ENCODE peak calls at places on chromosomes 5 and 9, in nine cellular contexts. X is BJ; M is lower lobe of right lung; E is H7; G is CD8-positive, alpha-beta T cell; Y is spleen; I is adrenal gland; L is cardiac fibroblast; C is heart left ventricle. Q is an unnamed sample.

GRCh38 chr9:133103987-133104505 is 17.0 kb downstream of the RALGDS start:
- DNase-seq in I (no peak), X (no peak), G (no peak), L (no peak), C (peak; percentile 14), Y (peak; percentile 72), M (peak; percentile 33), E (peak; percentile 54), Q (no peak)

GRCh38 chr5:93428868-93429267 is 152.2 kb downstream of the NR2F1-AS1 start:
- DNase-seq in C (no peak), I (no peak), L (no peak), Y (no peak), E (no peak), M (no peak), G (no peak), X (peak; percentile 10), Q (no peak)

GRCh38 chr5:123746683-123747360 is 234.8 kb downstream of the CSNK1G3 start:
- DNase-seq in I (no peak), M (no peak), X (no peak), Y (no peak), G (no peak), C (no peak), E (no peak), L (no peak), Q (no peak)

GRCh38 chr5:158074992-158075769 is 216.2 kb upstream of the CLINT1 start:
- DNase-seq in E (peak; percentile 27), M (no peak), Y (no peak), L (peak; percentile 84), I (peak; percentile 85), C (peak; percentile 30), X (no peak), G (peak; percentile 52), Q (peak; percentile 27)

GRCh38 chr5:142977363-142978051 is 207.3 kb downstream of the ARHGAP26 start:
- DNase-seq in L (peak; percentile 87), I (no peak), G (peak; percentile 76), Y (no peak), E (no peak), X (no peak), C (no peak), M (no peak), Q (peak; percentile 76)

GRCh38 chr9:81787747-81788632 is 98.6 kb upstream of the TLE1 start:
- DNase-seq in Y (no peak), L (peak; percentile 97), M (no peak), G (no peak), C (peak; percentile 27), E (no peak), X (peak; percentile 79), I (peak; percentile 83), Q (peak; percentile 97)

GRCh38 chr9:21383627-21384026 is 1.6 kb downstream of the IFNA2 start:
- DNase-seq in G (no peak), C (no peak), E (no peak), M (no peak), L (no peak), X (no peak), I (no peak), Y (no peak), Q (no peak)

GRCh38 chr9:137127301-137128157 is 11.4 kb upstream of the GRIN1 start:
- DNase-seq in M (no peak), Y (no peak), C (no peak), L (peak; percentile 32), G (no peak), E (peak; percentile 23), X (no peak), I (no peak), Q (no peak)

GRCh38 chr9:111974092-111974681 is 77.6 kb downstream of the UGCG start:
- DNase-seq in Y (no peak), E (no peak), M (no peak), L (peak; percentile 56), X (peak; percentile 39), I (peak; percentile 74), C (no peak), G (no peak), Q (peak; percentile 29)

GRCh38 chr5:74233091-74233490 is 407.4 kb downstream of the ENC1 start:
- DNase-seq in I (no peak), Y (no peak), E (no peak), M (no peak), X (no peak), C (no peak), G (no peak), L (no peak), Q (no peak)

GRCh38 chr9:7791364-7791763 is 8.2 kb downstream of the DMAC1 start:
- DNase-seq in G (no peak), Y (no peak), X (no peak), I (no peak), L (no peak), C (no peak), M (no peak), E (no peak), Q (no peak)

GRCh38 chr5:126917918-126918623 is 112.3 kb downstream of the MARCHF3 start:
- DNase-seq in C (no peak), X (no peak), M (peak; percentile 50), G (no peak), Y (no peak), L (no peak), E (peak; percentile 53), I (peak; percentile 80), Q (no peak)

GRCh38 chr5:52801329-52801728 is 13.6 kb downstream of the ITGA1 start:
- DNase-seq in X (no peak), E (no peak), G (no peak), M (no peak), C (no peak), I (peak; percentile 61), Y (no peak), L (no peak), Q (no peak)

GRCh38 chr9:6646028-6646636 is 603 bp upstream of the GLDC start:
- DNase-seq in I (no peak), E (no peak), Y (no peak), C (no peak), L (no peak), G (no peak), M (no peak), X (no peak), Q (no peak)
- H3K4me3 ChIP-seq in I (no peak overlapping the region), E (peak overlapping the region; percentile 79), Y (peak overlapping the region; percentile 43), C (peak overlapping the region; percentile 45), L (peak overlapping the region; percentile 21), G (peak overlapping the region; percentile 54), M (peak overlapping the region; percentile 55), X (no peak overlapping the region), Q (no peak overlapping the region)

DNA sequence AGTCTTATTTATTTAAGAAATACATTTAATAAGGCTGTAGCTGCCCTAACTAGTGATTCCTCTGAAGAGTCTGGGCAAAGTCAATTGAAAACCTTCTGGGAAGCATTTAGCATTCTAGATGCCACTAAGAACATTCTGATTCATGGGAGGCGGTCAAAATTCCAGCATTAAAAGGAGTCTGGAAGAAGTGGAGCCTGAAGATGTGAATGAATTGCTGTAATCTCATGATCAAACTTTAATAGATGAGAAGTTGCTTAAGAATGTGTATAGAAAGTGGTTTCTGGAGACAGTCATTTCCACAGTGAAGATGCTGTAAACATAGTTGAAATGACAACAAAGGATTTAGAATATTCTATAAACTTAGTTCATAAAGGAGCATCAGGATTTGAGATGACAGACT is 61.4 kb downstream of the WDR41 start:
- DNase-seq in Y (no peak), I (no peak), X (peak; percentile 75), E (no peak), L (no peak), G (no peak), M (no peak), C (no peak), Q (peak; percentile 48)
- H3K4me3 ChIP-seq in Y (no peak overlapping the region), I (no peak overlapping the region), X (no peak overlapping the region), E (no peak overlapping the region), L (no peak overlapping the region), G (no peak overlapping the region), M (no peak overlapping the region), C (no peak overlapping the region), Q (no peak overlapping the region)

DNA sequence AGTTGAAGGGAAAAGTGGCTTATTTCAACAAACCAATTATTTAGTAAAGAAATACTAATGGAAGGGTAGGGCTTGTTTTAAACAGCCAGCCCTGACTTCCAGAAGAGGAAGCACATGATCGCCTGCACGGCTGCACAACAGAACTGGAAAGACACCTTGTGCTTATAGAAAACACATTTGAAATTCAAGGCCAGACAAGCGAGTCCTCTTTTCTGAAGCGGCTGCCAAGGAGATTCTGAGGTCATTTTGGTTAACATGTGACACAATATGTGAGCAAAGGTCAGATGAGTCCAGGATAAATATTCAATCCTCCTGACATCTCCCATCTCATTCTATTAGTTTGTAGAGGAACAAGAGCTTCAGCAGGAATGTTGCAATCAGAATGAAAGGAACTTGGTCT is 461.4 kb upstream of the ST8SIA4 start:
- DNase-seq in L (no peak), M (no peak), I (peak; percentile 55), E (no peak), Y (no peak), X (no peak), C (no peak), G (no peak), Q (no peak)
- H3K4me3 ChIP-seq in L (no peak overlapping the region), M (no peak overlapping the region), I (no peak overlapping the region), E (no peak overlapping the region), Y (no peak overlapping the region), X (no peak overlapping the region), C (no peak overlapping the region), G (no peak overlapping the region), Q (no peak overlapping the region)

GRCh38 chr5:318931-319601 is 2.4 kb upstream of the AHRR start:
- DNase-seq in G (no peak), M (no peak), E (peak; percentile 49), Y (no peak), L (no peak), X (no peak), I (peak; percentile 42), C (no peak), Q (no peak)

GRCh38 chr5:322281-322941 is 897 bp downstream of the AHRR start:
- DNase-seq in L (peak; percentile 36), Y (no peak), I (peak; percentile 51), G (no peak), E (peak; percentile 86), C (no peak), M (no peak), X (no peak), Q (no peak)

GRCh38 chr5:321233-321725 is at the start of gene AHRR:
- DNase-seq in C (peak; percentile 58), E (peak; percentile 99), I (peak; percentile 57), L (peak; percentile 72), Y (no peak), M (peak; percentile 78), G (no peak), X (no peak), Q (no peak)

GRCh38 chr5:321726-322251 is 275 bp downstream of the AHRR start:
- DNase-seq in G (no peak), M (no peak), C (no peak), I (no peak), X (no peak), L (no peak), E (peak; percentile 76), Y (no peak), Q (no peak)

DNA sequence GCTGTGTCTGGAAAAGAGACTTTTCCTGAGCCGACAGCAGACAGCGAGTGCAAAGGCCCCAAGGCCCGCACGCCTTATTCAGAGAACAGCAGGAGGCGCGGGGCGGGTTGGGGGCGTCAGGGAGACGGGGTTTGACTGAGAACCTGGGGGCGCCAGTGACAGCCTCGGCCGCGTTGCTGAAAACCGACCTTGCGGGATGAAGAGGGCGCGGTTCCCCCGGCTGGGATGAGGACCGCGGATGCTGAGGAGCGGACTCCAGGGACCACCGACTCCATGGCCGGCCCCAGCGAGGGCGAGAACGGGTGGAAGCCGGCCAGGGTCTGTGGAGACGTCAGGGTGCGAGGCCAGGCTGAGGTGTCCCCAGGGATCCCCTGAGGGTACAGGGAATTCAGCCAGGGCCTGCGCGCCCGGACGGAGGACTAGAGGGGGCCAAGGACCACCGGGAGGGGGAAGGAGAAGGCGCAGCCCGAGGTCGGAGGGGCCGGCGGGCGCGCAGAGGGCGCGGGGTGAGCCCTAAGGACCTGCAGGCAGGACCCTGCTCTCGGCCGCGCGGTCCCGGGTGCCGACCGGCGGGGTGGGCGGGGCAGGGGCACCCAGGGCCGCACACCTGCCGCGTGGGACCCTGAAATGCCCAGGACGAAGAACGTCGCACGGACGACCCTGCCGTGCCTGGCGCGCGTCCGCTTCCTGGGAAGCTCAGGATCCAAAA is 836 bp upstream of the AHRR start:
- DNase-seq in C (no peak), G (no peak), X (no peak), E (peak; percentile 83), M (no peak), L (no peak), Y (no peak), I (no peak), Q (no peak)
- H3K4me3 ChIP-seq in C (peak overlapping the region; percentile 50), G (no peak overlapping the region), X (peak overlapping the region; percentile 90), E (peak overlapping the region; percentile 51), M (peak overlapping the region; percentile 68), L (peak overlapping the region; percentile 58), Y (peak overlapping the region; percentile 47), I (no peak overlapping the region), Q (peak overlapping the region; percentile 64)

Q was measured in AG09309.